ENCODE peak calls at places on chromosomes 11 and 22, in seven cellular contexts. R is T follicular helper cell; K is stomach; X is naive thymus-derived CD8-positive, alpha-beta T cell; Y is right cardiac atrium; O is SJSA1; M is BE2C. I is an unnamed sample.

GRCh38 chr11:73372371-73372993 is 3.7 kb upstream of the RELT start:
- DNase-seq in Y (no peak), O (no peak), R (no peak), K (no peak), M (no peak), X (no peak), I (no peak)

GRCh38 chr11:74321487-74322188 is 10.2 kb upstream of the P4HA3 start:
- DNase-seq in M (peak), R (no peak), O (no peak), K (no peak), Y (no peak), X (no peak), I (peak)

GRCh38 chr11:134124660-134125451 is 56.0 kb downstream of the JAM3 start:
- DNase-seq in M (peak), K (peak), R (peak), O (no peak), X (no peak), Y (peak), I (no peak)

GRCh38 chr11:112962854-112963367 is 1.7 kb downstream of the NCAM1 start:
- DNase-seq in K (peak), X (no peak), O (peak), M (peak), R (no peak), Y (peak), I (no peak)

GRCh38 chr22:48096846-48097665 is 1334.6 kb downstream of the TBC1D22A start:
- DNase-seq in Y (no peak), X (peak), K (no peak), R (no peak), O (no peak), M (no peak), I (no peak)

GRCh38 chr11:128716231-128716630 is 22.4 kb downstream of the FLI1 start:
- DNase-seq in O (no peak), X (no peak), R (no peak), Y (peak), M (no peak), K (no peak), I (no peak)

GRCh38 chr11:9280655-9281301 is 15.6 kb upstream of the DENND5A start:
- DNase-seq in X (peak), Y (no peak), M (no peak), O (peak), K (peak), R (no peak), I (no peak)

GRCh38 chr11:128694618-128695481 is 978 bp downstream of the FLI1 start:
- DNase-seq in O (no peak), R (no peak), M (no peak), K (no peak), X (no peak), Y (peak), I (no peak)

GRCh38 chr22:50022171-50022819 is 9.7 kb upstream of the IL17REL start:
- DNase-seq in X (peak), Y (no peak), O (no peak), M (no peak), R (no peak), K (no peak), I (no peak)

GRCh38 chr11:68143310-68143689 is 22.1 kb upstream of the CHKA start:
- DNase-seq in X (no peak), Y (no peak), R (no peak), M (no peak), K (no peak), O (no peak), I (no peak)

GRCh38 chr11:9025101-9025850 is 21.5 kb upstream of the NRIP3 start:
- DNase-seq in X (no peak), K (no peak), Y (no peak), R (no peak), O (no peak), M (no peak), I (no peak)

GRCh38 chr22:27331526-27332281 is 469.9 kb downstream of the MN1 start:
- DNase-seq in O (no peak), R (no peak), M (peak), Y (peak), X (no peak), K (peak), I (no peak)

GRCh38 chr11:126570489-126570888 is 215.0 kb downstream of the ST3GAL4 start:
- DNase-seq in O (no peak), X (no peak), K (no peak), M (no peak), R (no peak), Y (no peak), I (no peak)

GRCh38 chr11:35177370-35177769 is 38.4 kb downstream of the CD44 start:
- DNase-seq in Y (no peak), K (no peak), R (no peak), X (peak), O (no peak), M (no peak), I (no peak)

GRCh38 chr11:121508449-121508848 is 55.7 kb upstream of the SORL1-AS1 start:
- DNase-seq in Y (no peak), X (no peak), K (no peak), O (no peak), M (no peak), R (no peak), I (no peak)

GRCh38 chr22:25845985-25846745 is 104.2 kb downstream of the MYO18B start:
- DNase-seq in M (no peak), Y (no peak), O (no peak), R (no peak), X (no peak), K (no peak), I (no peak)

GRCh38 chr22:46058591-46059519 is 81.9 kb upstream of the WNT7B start:
- DNase-seq in R (no peak), O (peak), X (peak), M (peak), Y (peak), K (peak), I (no peak)

GRCh38 chr11:112268406-112268805 is 7.7 kb upstream of the PLET1 start:
- DNase-seq in X (no peak), K (no peak), O (no peak), M (no peak), Y (no peak), R (no peak), I (no peak)

GRCh38 chr11:9263840-9264380 is 1.2 kb downstream of the DENND5A start:
- DNase-seq in M (no peak), R (no peak), K (no peak), X (no peak), Y (no peak), O (no peak), I (no peak)

GRCh38 chr11:128488471-128488870 is 98.9 kb downstream of the ETS1 start:
- DNase-seq in Y (no peak), X (no peak), O (no peak), K (no peak), M (no peak), R (no peak), I (no peak)

I was measured in glomerular endothelial cell.